ENCODE peak calls at places on chromosomes 7 and 10, in nine cellular contexts. K is left colon, S is A172, W is NCI-H2081, Y is left lobe of liver, N is fibroblast of mammary gland, F is cardiac muscle cell, Q is hepatocyte, B is NCI-H2029. R is an unnamed sample.

GRCh38 chr7:13987395-13987794 is 2.1 kb downstream of the ETV1 start:
- DNase-seq in K (no peak), S (no peak), W (no peak), Y (no peak), N (peak), F (no peak), Q (no peak), B (no peak), R (no peak)

GRCh38 chr7:99422625-99423024 is 13.9 kb downstream of the BUD31 start:
- DNase-seq in K (no peak), S (no peak), W (peak), Y (no peak), N (no peak), F (no peak), Q (no peak), B (no peak), R (no peak)

GRCh38 chr10:104325436-104326430 is 12.5 kb downstream of the ITPRIP start:
- DNase-seq in K (no peak), S (no peak), W (no peak), Y (no peak), N (peak), F (no peak), Q (no peak), B (no peak), R (no peak)

GRCh38 chr7:115271332-115272235 is 349.7 kb downstream of the MDFIC start:
- DNase-seq in K (no peak), S (peak), W (no peak), Y (no peak), N (peak), F (peak), Q (no peak), B (no peak), R (no peak)

GRCh38 chr10:91559750-91560149 is 73.1 kb downstream of the PPP1R3C start:
- DNase-seq in K (no peak), S (no peak), W (no peak), Y (no peak), N (no peak), F (no peak), Q (no peak), B (no peak), R (no peak)

GRCh38 chr7:33909755-33910154 is 4.4 kb downstream of the BMPER start:
- DNase-seq in K (no peak), S (no peak), W (no peak), Y (no peak), N (peak), F (no peak), Q (no peak), B (no peak), R (no peak)

GRCh38 chr10:78992333-78992732 is 76.4 kb upstream of the ZMIZ1 start:
- DNase-seq in K (no peak), S (no peak), W (no peak), Y (no peak), N (no peak), F (no peak), Q (no peak), B (no peak), R (no peak)

GRCh38 chr10:36224431-36224985 is 582.4 kb upstream of the FZD8 start:
- DNase-seq in K (no peak), S (peak), W (no peak), Y (no peak), N (peak), F (peak), Q (no peak), B (no peak), R (no peak)

GRCh38 chr10:1400129-1400865 is 337.0 kb downstream of the ADARB2 start:
- DNase-seq in K (no peak), S (no peak), W (no peak), Y (peak), N (no peak), F (no peak), Q (peak), B (no peak), R (no peak)

GRCh38 chr10:127417686-127418415 is 131.3 kb upstream of the NPS start:
- DNase-seq in K (no peak), S (no peak), W (no peak), Y (no peak), N (no peak), F (no peak), Q (no peak), B (no peak), R (no peak)

GRCh38 chr10:124928084-124928483 is 13.8 kb upstream of the ZRANB1 start:
- DNase-seq in K (no peak), S (no peak), W (no peak), Y (no peak), N (no peak), F (no peak), Q (no peak), B (no peak), R (no peak)

GRCh38 chr10:129955591-129956284 is 8.3 kb downstream of the EBF3 start:
- DNase-seq in K (no peak), S (no peak), W (no peak), Y (no peak), N (no peak), F (peak), Q (peak), B (no peak), R (no peak)

GRCh38 chr7:30206466-30206865 is 71.7 kb downstream of the MTURN start:
- DNase-seq in K (no peak), S (peak), W (no peak), Y (no peak), N (peak), F (peak), Q (no peak), B (no peak), R (no peak)

GRCh38 chr7:15848362-15848761 is 161.9 kb upstream of the MEOX2 start:
- DNase-seq in K (no peak), S (no peak), W (no peak), Y (no peak), N (no peak), F (peak), Q (no peak), B (no peak), R (no peak)

R was measured in activated B cell treated with CpG ODN at 0.5 μM for 24 hours.